ENCODE peak calls at places on chromosomes 1 and 21, in nine cellular contexts. Y, B, G, W, R, S, E, Z and O are unnamed samples.

GRCh38 chr1:115537415-115537814 is 104.4 kb upstream of the VANGL1 start:
- DNase-seq in E (no peak), W (no peak), R (no peak), G (no peak), Y (no peak), B (no peak), S (no peak), Z (no peak), O (no peak)

GRCh38 chr1:94971491-94971924 is 44.6 kb upstream of the CNN3 start:
- DNase-seq in W (no peak), R (peak), Z (no peak), S (no peak), G (no peak), E (peak), B (peak), Y (no peak), O (no peak)

GRCh38 chr21:25964926-25965325 is 205.6 kb downstream of the APP start:
- DNase-seq in Z (no peak), S (no peak), R (no peak), E (no peak), Y (no peak), W (no peak), B (no peak), G (no peak), O (no peak)

GRCh38 chr1:36493524-36493923 is 10.8 kb upstream of the CSF3R start:
- DNase-seq in Y (no peak), S (no peak), R (no peak), W (no peak), G (no peak), Z (no peak), E (no peak), B (no peak), O (no peak)

GRCh38 chr1:201562659-201563405 is 23.9 kb downstream of the NAV1 start:
- DNase-seq in R (peak), G (peak), Z (peak), E (peak), B (peak), S (peak), W (no peak), Y (no peak), O (no peak)

GRCh38 chr1:8259498-8260290 is 58.2 kb upstream of the SLC45A1 start:
- DNase-seq in S (peak), Y (no peak), R (peak), E (peak), B (peak), G (peak), W (peak), Z (peak), O (no peak)

GRCh38 chr1:5597991-5598823 is 394.0 kb downstream of the NPHP4 start:
- DNase-seq in G (no peak), W (no peak), S (no peak), Z (peak), Y (no peak), B (no peak), R (no peak), E (no peak), O (no peak)

GRCh38 chr1:21344750-21345443 is 54.6 kb upstream of the ECE1 start:
- DNase-seq in B (no peak), S (no peak), Z (no peak), W (no peak), G (no peak), R (no peak), Y (peak), E (no peak), O (no peak)

GRCh38 chr1:28039341-28039740 is 49.1 kb downstream of the EYA3 start:
- DNase-seq in G (no peak), S (no peak), W (no peak), Y (no peak), Z (no peak), B (peak), E (no peak), R (peak), O (no peak)

GRCh38 chr1:232551281-232551835 is 78.6 kb downstream of the SIPA1L2 start:
- DNase-seq in Z (no peak), G (no peak), E (no peak), Y (no peak), W (no peak), B (no peak), R (no peak), S (no peak), O (no peak)

GRCh38 chr1:197621761-197622160 is 153.5 kb downstream of the DENND1B start:
- DNase-seq in E (no peak), W (no peak), Z (no peak), Y (no peak), B (no peak), R (no peak), S (no peak), G (no peak), O (no peak)

GRCh38 chr1:182251561-182251960 is 140.0 kb downstream of the GLUL start:
- DNase-seq in Z (no peak), W (no peak), G (no peak), B (no peak), E (no peak), R (no peak), S (no peak), Y (no peak), O (no peak)
- TF ChIP-seq CTCF in Z (no peak), W (no peak), G (no peak), B (no peak), E (no peak), R (no peak), S (no peak), Y (no peak), O (no peak)

GRCh38 chr1:40024671-40025070 is 15.9 kb upstream of the CAP1 start:
- DNase-seq in G (no peak), S (no peak), B (no peak), Z (no peak), R (no peak), E (no peak), W (no peak), Y (no peak), O (no peak)

GRCh38 chr1:40030528-40031135 is 9.9 kb upstream of the CAP1 start:
- DNase-seq in W (no peak), Z (no peak), S (peak), R (peak), E (peak), B (no peak), Y (no peak), G (no peak), O (no peak)

GRCh38 chr1:40032240-40032891 is 8.2 kb upstream of the CAP1 start:
- DNase-seq in G (no peak), E (peak), B (peak), Z (peak), W (no peak), S (peak), R (peak), Y (peak), O (no peak)

GRCh38 chr1:40027647-40028046 is 12.9 kb upstream of the CAP1 start:
- DNase-seq in R (no peak), G (no peak), B (no peak), Z (no peak), E (no peak), S (no peak), W (no peak), Y (no peak), O (no peak)

GRCh38 chr1:40029608-40030007 is 10.9 kb upstream of the CAP1 start:
- DNase-seq in S (no peak), W (no peak), Z (no peak), G (no peak), R (no peak), E (no peak), B (no peak), Y (no peak), O (no peak)
- TF ChIP-seq CTCF in S (no peak), W (no peak), Z (no peak), G (no peak), R (no peak), E (no peak), B (no peak), Y (no peak), O (no peak)

DNA sequence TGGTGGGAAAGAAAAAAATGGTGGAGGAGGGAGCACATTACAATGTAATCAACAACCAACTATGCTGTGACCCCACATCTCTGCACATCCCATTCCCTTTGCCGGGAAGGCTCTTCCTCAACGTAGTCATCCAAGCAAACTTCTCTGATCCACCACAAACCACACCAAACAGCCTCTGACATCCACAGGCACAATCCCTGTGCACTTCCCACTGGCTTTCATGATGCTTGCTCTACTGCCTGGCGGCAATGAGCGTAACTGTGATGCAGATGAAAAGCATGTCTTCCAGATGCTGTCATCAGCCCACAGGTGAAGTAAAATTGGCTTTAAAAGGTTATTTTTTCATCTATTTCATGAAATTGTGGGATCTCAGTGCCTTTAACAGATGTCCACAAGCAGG is 635.2 kb downstream of the SMYD3 start:
- DNase-seq in W (no peak), G (peak), E (no peak), Y (no peak), R (peak), Z (no peak), B (peak), S (no peak), O (no peak)
- TF ChIP-seq CTCF in W (no peak), G (no peak), E (no peak), Y (no peak), R (no peak), Z (no peak), B (no peak), S (no peak), O (no peak)

GRCh38 chr1:169699769-169700168 is 11.7 kb downstream of the SELL start:
- DNase-seq in Y (no peak), Z (no peak), S (no peak), W (no peak), R (no peak), G (no peak), B (no peak), E (no peak), O (no peak)
- TF ChIP-seq CTCF in Y (no peak), Z (no peak), S (no peak), W (no peak), R (no peak), G (no peak), B (no peak), E (no peak), O (no peak)

GRCh38 chr21:43192501-43193081 is 23.8 kb downstream of the CRYAA start:
- DNase-seq in Z (peak), W (no peak), S (no peak), R (no peak), E (no peak), Y (peak), G (no peak), B (no peak), O (no peak)

GRCh38 chr21:43190544-43191340 is 21.9 kb downstream of the CRYAA start:
- DNase-seq in E (no peak), B (no peak), G (no peak), Z (peak), Y (peak), S (no peak), W (no peak), R (no peak), O (no peak)

GRCh38 chr21:43191971-43192370 is 23.2 kb downstream of the CRYAA start:
- DNase-seq in Y (no peak), Z (peak), E (no peak), G (no peak), R (no peak), S (no peak), B (no peak), W (no peak), O (no peak)

GRCh38 chr21:43189936-43190335 is 21.1 kb downstream of the CRYAA start:
- DNase-seq in B (no peak), W (no peak), G (no peak), Y (peak), R (no peak), S (no peak), E (no peak), Z (peak), O (no peak)

DNA sequence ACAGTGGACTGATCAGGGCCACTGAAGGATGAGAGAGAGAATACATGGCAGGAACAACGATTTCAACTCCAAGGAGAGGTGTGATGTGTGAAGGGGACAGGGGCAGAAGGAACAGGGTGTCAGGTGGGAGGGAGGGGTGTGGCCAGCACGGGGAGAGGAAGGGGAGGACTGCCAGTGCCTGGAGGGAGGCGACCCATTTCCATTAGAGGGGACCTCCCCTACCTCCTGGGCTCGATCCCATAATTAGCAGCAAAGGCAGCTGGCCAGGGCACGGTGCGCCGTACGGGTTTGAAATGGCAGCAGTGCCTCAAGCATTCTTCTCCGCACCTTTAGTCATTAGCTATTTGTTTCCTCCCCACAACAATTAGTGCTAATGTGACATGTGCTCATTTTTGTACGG is 22.7 kb downstream of the CRYAA start:
- DNase-seq in W (no peak), G (no peak), R (no peak), Y (peak), E (no peak), Z (peak), S (no peak), B (no peak), O (no peak)
- TF ChIP-seq CTCF in W (no peak), G (no peak), R (no peak), Y (no peak), E (no peak), Z (no peak), S (no peak), B (no peak), O (no peak)

GRCh38 chr1:3590951-3591865 is 20.1 kb downstream of the MEGF6 start:
- DNase-seq in R (no peak), B (no peak), Y (peak), E (no peak), G (no peak), W (no peak), Z (no peak), S (no peak), O (no peak)
- TF ChIP-seq CTCF in R (no peak), B (peak), Y (no peak), E (no peak), G (no peak), W (no peak), Z (no peak), S (no peak), O (no peak)

GRCh38 chr1:225681231-225681630 is 28.3 kb upstream of the ENAH start:
- DNase-seq in Z (no peak), S (no peak), R (no peak), E (no peak), Y (no peak), W (no peak), B (no peak), G (no peak), O (no peak)

DNA sequence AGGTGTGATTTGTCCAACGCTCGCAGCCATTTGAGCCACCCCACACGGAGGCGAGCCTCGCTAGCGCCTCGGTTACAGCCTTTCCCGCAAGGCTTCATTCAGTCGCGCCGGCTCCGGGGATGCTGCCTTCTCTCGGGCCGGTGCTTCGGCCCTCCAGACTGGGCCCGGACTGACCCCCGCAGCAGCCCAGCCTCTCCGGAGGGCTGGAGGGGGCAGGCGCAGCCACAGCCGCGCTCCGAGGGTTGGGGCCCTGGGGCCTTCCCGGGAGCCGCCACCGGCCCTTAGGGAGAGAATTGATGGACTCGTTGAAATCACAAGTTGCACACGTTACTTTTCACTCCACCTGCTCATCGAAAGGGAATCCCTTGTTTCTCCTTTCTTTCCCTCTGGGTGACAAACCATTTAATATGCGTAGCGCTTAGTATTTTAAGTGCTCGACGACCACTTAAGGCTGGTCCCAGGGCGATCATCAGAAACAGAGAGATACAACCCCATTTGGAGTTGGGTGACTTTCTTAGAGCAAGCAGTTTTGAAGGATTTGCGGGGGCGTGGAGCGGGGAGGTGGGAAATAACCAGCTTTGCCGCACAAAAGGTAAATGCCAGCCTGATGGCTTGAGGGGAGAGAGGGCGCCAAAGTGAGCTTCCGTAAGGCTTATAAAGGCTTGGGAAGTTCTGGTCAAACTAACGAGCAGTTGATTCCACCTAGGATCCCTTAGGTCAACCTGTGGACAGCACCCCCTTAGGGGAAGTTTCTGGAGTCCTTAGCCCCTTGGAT is 24.6 kb upstream of the ENAH start:
- DNase-seq in Y (peak), R (no peak), B (no peak), S (no peak), Z (peak), G (no peak), E (no peak), W (peak), O (no peak)
- TF ChIP-seq CTCF in Y (no peak), R (no peak), B (no peak), S (no peak), Z (no peak), G (no peak), E (no peak), W (no peak), O (no peak)

GRCh38 chr1:67584938-67585337 is 100.1 kb upstream of the GADD45A start:
- DNase-seq in Y (no peak), S (no peak), W (no peak), G (no peak), R (no peak), E (no peak), B (no peak), Z (peak), O (no peak)

GRCh38 chr1:67586596-67586995 is 98.4 kb upstream of the GADD45A start:
- DNase-seq in B (peak), S (peak), W (no peak), Z (no peak), G (no peak), R (peak), Y (no peak), E (peak), O (no peak)

GRCh38 chr1:67588186-67588865 is 96.7 kb upstream of the GADD45A start:
- DNase-seq in Y (no peak), G (no peak), B (no peak), E (no peak), S (peak), W (no peak), Z (no peak), R (no peak), O (no peak)

GRCh38 chr1:67590329-67590728 is 94.7 kb upstream of the GADD45A start:
- DNase-seq in S (peak), R (peak), W (no peak), Z (peak), G (no peak), E (peak), Y (no peak), B (peak), O (no peak)

DNA sequence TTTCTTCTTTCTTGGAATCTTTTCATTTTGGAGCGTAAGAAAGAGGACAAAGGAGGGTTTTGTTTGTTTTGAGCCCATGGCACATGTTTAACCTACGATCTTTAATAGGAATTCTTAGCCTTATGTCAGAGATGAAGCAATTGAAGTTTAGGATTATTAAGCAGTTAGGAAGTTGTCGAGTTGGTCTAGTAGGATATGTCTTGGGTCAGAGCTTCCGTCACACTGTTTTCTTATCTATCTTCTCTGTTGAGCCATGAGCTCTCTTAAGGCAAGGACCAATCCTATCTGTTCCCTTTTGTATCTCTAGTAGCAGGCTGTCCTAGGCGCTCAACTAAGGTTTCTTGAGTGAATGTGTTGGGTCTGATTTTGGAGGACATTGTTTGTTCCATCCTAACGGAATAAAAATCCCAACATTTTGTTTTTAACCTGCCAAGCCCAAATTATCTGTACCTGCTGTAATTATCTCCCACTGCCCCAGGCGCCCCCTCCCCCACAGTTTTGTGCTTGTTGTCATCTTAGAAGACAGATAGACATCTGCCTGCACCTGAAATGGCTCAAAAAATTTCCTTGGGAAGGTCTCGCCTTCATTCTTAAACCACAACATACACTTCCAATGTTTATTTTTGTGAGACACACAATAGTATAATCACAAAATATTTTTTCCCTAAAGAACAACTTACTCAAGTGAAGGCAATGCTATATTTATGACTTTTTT is 95.3 kb upstream of the GADD45A start:
- DNase-seq in Y (no peak), E (no peak), S (no peak), B (no peak), Z (no peak), R (no peak), W (no peak), G (no peak), O (no peak)
- TF ChIP-seq CTCF in Y (no peak), E (no peak), S (no peak), B (no peak), Z (no peak), R (no peak), W (no peak), G (no peak), O (no peak)

GRCh38 chr21:45596704-45597318 is 46.7 kb upstream of the PCBP3 start:
- DNase-seq in B (no peak), Y (peak), W (peak), S (peak), Z (peak), E (peak), R (peak), G (no peak), O (peak)
- TF ChIP-seq CTCF in B (peak), Y (peak), W (peak), S (peak), Z (peak), E (peak), R (peak), G (peak), O (peak)

DNA sequence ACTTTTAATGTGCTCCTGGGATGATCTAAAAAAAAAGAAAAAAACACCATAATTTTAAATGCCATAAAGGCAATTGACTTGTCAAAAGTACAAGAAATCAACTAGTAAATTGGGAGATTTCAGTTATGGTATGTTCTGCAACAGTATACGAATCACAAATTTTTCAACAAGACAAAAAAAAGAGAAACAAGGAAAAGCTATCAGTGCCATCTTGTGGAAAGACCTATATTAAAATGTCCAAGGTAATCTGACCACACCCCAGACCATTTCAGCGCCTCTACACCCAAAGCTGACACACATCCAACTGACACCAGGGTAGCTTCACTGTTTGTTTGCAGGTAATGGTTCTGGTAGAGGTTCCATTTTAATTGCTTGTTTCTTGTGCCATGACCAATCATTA is 5.0 kb upstream of the DUSP23 start:
- DNase-seq in G (no peak), Y (no peak), S (peak), W (no peak), B (no peak), R (no peak), Z (no peak), E (no peak), O (no peak)
- TF ChIP-seq CTCF in G (no peak), Y (no peak), S (no peak), W (peak), B (peak), R (no peak), Z (no peak), E (no peak), O (no peak)